ENCODE peak calls at places on chromosomes 5 and 9, in five cellular contexts. P, I, N, Z and H are unnamed samples.

GRCh38 chr5:111984044-111984443 is 227.1 kb upstream of the NREP start:
- DNase-seq in P (no peak), I (no peak), Z (no peak), N (peak), H (no peak)

GRCh38 chr9:129337287-129338140 is 159.5 kb upstream of the IER5L start:
- DNase-seq in I (no peak), N (no peak), Z (no peak), P (no peak), H (no peak)

GRCh38 chr5:52177193-52177592 is 610.5 kb upstream of the ITGA1 start:
- DNase-seq in Z (no peak), I (no peak), N (no peak), P (no peak), H (no peak)

GRCh38 chr9:135774794-135775525 is 73.0 kb downstream of the KCNT1 start:
- DNase-seq in I (no peak), P (no peak), N (no peak), Z (no peak), H (no peak)

GRCh38 chr5:174065528-174066189 is 20.2 kb downstream of the NSG2 start:
- DNase-seq in P (no peak), N (no peak), I (no peak), Z (peak), H (no peak)

GRCh38 chr5:96662725-96663513 is 743 bp downstream of the CAST start:
- DNase-seq in N (peak), P (peak), Z (peak), I (peak), H (peak)

GRCh38 chr9:137064027-137064879 is 6.1 kb downstream of the SAPCD2 start:
- DNase-seq in P (peak), I (no peak), N (peak), Z (peak), H (peak)

GRCh38 chr5:87136096-87136495 is 131.6 kb upstream of the RASA1 start:
- DNase-seq in P (no peak), N (no peak), I (no peak), Z (no peak), H (no peak)

GRCh38 chr9:38179965-38180364 is 110.9 kb upstream of the SHB start:
- DNase-seq in P (no peak), Z (no peak), N (no peak), I (no peak), H (no peak)

GRCh38 chr9:71250626-71251025 is 129.2 kb upstream of the TRPM3 start:
- DNase-seq in P (no peak), N (no peak), Z (no peak), I (no peak), H (no peak)

GRCh38 chr9:24436761-24437160 is 108.9 kb downstream of the IZUMO3 start:
- DNase-seq in I (no peak), N (no peak), P (no peak), Z (no peak), H (no peak)

GRCh38 chr9:34522091-34522887 is 501 bp downstream of the ENHO start:
- DNase-seq in N (no peak), Z (no peak), P (no peak), I (no peak), H (no peak)

GRCh38 chr5:10502578-10502977 is 60.9 kb downstream of the ROPN1L start:
- DNase-seq in Z (no peak), I (no peak), N (no peak), P (no peak), H (no peak)

GRCh38 chr5:136810198-136810823 is 445.0 kb upstream of the TRPC7 start:
- DNase-seq in P (no peak), I (no peak), Z (no peak), N (peak), H (no peak)

GRCh38 chr9:2610985-2611384 is 10.6 kb upstream of the VLDLR start:
- DNase-seq in Z (no peak), N (no peak), I (no peak), P (no peak), H (no peak)

GRCh38 chr5:19577882-19578281 is 410.1 kb downstream of the CDH18 start:
- DNase-seq in N (no peak), Z (no peak), P (no peak), I (no peak), H (no peak)

GRCh38 chr9:127311239-127311741 is 46.7 kb downstream of the GARNL3 start:
- DNase-seq in P (no peak), N (peak), Z (peak), I (peak), H (peak)

GRCh38 chr9:132768932-132769894 is 98.9 kb downstream of the GTF3C4 start:
- DNase-seq in Z (peak), N (peak), P (no peak), I (peak), H (peak)

GRCh38 chr5:115995351-115995750 is 33.1 kb downstream of the LVRN start:
- DNase-seq in P (no peak), I (no peak), N (no peak), Z (no peak), H (no peak)

GRCh38 chr5:58064799-58065198 is 395.1 kb downstream of the PLK2 start:
- DNase-seq in N (no peak), Z (no peak), P (no peak), I (no peak), H (no peak)

GRCh38 chr9:100927778-100928177 is 100.7 kb upstream of the PLPPR1 start:
- DNase-seq in N (no peak), P (no peak), I (no peak), Z (no peak), H (no peak)

GRCh38 chr5:27845248-27845647 is 806.9 kb upstream of the CDH9 start:
- DNase-seq in Z (no peak), P (no peak), I (no peak), N (peak), H (no peak)

GRCh38 chr9:112012026-112012902 is 115.7 kb downstream of the UGCG start:
- DNase-seq in N (peak), Z (peak), I (peak), P (peak), H (peak)

GRCh38 chr9:135324329-135324728 is 155.3 kb upstream of the PPP1R26 start:
- DNase-seq in I (no peak), N (no peak), P (no peak), Z (no peak), H (no peak)

GRCh38 chr9:129459550-129460322 is 161.2 kb downstream of the C9orf50 start:
- DNase-seq in P (no peak), I (no peak), N (no peak), Z (no peak), H (peak)

GRCh38 chr5:137560414-137560813 is 61.3 kb upstream of the SPOCK1 start:
- DNase-seq in N (no peak), P (no peak), I (no peak), Z (no peak), H (no peak)

GRCh38 chr9:35649431-35650340 is 1.0 kb downstream of the SIT1 start:
- DNase-seq in Z (no peak), I (no peak), N (no peak), P (no peak), H (peak)

GRCh38 chr9:35653611-35654010 is 2.9 kb upstream of the SIT1 start:
- DNase-seq in Z (no peak), I (no peak), P (no peak), N (no peak), H (no peak)

GRCh38 chr9:35652829-35653209 is 2.1 kb upstream of the SIT1 start:
- DNase-seq in P (no peak), N (no peak), Z (no peak), I (no peak), H (no peak)

GRCh38 chr9:35651964-35652828 is 1.5 kb upstream of the SIT1 start:
- DNase-seq in I (no peak), P (no peak), N (peak), Z (no peak), H (no peak)

GRCh38 chr9:35650341-35651158 is at the start of gene SIT1:
- DNase-seq in N (no peak), P (no peak), I (no peak), Z (no peak), H (peak)
- H3K4me3 ChIP-seq in N (no peak), P (no peak), I (no peak), Z (no peak), H (peak)

GRCh38 chr5:148857474-148857873 is 31.1 kb downstream of the ADRB2 start:
- DNase-seq in N (no peak), I (no peak), Z (no peak), P (no peak), H (no peak)
- H3K4me3 ChIP-seq in N (no peak), I (no peak), Z (no peak), P (no peak), H (no peak)

GRCh38 chr9:90969021-90969675 is 167.5 kb downstream of the SYK start:
- DNase-seq in N (no peak), P (no peak), I (no peak), Z (no peak), H (no peak)

GRCh38 chr9:90974007-90974406 is 172.4 kb downstream of the SYK start:
- DNase-seq in P (no peak), N (no peak), Z (no peak), I (no peak), H (peak)

GRCh38 chr9:90967171-90967570 is 165.6 kb downstream of the SYK start:
- DNase-seq in Z (no peak), N (no peak), I (no peak), P (no peak), H (no peak)

GRCh38 chr9:90972057-90972456 is 170.4 kb downstream of the SYK start:
- DNase-seq in P (no peak), N (no peak), Z (no peak), I (no peak), H (peak)

DNA sequence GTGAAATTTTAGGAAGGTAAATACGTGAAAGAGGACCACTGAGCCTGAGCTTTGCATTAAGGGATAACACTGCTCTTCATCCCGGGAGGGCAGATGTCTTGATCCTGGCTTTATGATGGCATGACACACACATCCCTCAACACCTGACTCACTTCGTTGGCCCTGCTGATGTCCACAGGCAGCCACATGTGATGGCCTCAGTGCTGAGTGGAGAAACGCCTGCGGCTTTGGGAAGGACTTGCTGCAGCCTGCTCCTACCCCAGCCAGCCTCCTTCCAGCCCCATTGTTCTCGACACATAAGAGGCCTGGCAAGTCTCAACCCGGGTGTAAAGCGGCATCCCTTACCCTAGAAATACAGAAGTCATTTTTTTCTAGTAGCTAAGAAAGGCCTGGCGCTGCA is 169.0 kb downstream of the SYK start:
- DNase-seq in N (no peak), I (no peak), P (no peak), Z (no peak), H (no peak)
- H3K4me3 ChIP-seq in N (no peak), I (no peak), P (no peak), Z (no peak), H (no peak)

DNA sequence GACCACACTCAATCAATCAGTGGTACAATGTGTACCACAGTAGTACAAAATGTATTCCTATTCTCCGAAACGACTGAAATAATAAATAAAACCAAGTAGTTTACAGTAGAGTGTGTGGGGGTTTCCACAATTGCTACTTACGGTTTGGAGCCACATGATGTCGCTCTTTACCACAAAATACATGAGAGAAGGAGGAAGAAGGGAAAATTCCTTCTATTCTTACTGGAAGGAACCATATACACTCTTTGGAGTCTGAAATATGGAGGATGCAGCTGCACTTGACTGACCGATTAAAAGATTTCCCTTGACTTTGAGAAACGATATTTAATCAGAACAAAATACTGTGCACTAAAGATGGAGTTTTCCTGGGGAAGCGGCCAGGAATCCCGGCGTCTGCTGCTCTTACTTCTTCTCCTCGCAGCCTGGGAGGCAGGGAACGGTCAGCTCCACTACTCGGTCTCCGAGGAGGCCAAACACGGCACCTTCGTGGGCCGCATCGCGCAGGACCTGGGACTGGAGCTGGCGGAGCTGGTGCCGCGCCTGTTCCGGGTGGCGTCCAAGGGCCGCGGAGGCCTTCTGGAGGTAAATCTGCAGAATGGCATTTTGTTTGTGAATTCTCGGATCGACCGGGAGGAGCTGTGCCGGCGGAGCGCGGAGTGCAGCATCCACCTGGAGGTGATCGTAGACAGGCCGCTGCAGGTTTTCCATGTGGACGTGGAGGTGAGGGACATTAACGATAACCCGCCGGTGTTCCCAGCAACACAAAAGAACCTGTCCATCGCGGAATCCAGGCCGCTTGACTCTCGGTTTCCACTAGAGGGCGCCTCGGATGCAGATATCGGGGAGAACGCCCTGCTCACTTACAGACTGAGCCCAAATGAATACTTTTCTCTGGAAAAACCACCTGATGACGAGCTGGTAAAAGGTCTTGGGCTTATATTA is at the start of gene PCDHA4:
- DNase-seq in N (peak), P (peak), Z (peak), I (peak), H (no peak)
- H3K4me3 ChIP-seq in N (peak), P (peak), Z (no peak), I (peak), H (no peak)

DNA sequence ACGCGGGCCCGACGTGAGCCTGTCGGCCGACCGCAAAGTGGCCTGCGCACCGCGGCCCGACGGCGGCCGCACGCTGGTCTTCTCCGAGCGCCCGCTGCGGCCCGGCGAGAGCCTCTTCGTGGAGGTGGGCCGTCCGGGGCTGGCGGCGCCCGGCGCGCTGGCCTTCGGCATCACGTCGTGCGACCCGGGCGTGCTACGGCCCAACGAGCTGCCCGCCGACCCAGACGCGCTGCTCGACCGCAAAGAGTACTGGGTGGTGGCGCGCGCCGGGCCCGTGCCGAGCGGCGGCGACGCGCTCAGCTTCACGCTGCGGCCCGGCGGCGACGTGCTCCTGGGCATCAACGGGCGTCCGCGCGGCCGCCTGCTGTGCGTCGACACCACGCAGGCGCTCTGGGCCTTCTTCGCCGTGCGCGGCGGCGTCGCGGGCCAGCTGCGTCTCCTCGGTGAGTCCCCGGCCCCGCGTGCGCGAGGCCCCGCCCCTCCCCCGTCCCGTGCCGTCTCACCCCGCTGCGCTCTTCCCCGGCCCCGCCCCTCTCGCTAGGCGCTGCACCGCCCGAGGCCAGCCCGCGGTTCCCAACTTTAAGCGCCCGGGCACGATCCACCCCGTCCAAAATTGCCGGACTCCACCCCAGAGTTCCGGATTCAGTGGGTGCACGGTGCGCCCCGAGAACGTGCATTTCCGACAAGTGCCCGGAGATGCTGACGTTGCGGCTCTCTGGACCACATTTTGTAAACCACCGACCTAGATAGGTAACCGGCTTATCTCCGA is 42.8 kb downstream of the NEURL1B start:
- DNase-seq in N (no peak), Z (no peak), I (no peak), P (no peak), H (no peak)
- H3K4me3 ChIP-seq in N (peak), Z (no peak), I (no peak), P (no peak), H (no peak)

GRCh38 chr9:1046639-1047604 is 3.2 kb upstream of the DMRT2 start:
- DNase-seq in P (no peak), N (no peak), Z (no peak), I (no peak), H (no peak)
- H3K4me3 ChIP-seq in P (peak), N (no peak), Z (no peak), I (no peak), H (no peak)

GRCh38 chr5:40622463-40623252 is 57.1 kb upstream of the PTGER4 start:
- DNase-seq in N (no peak), P (no peak), I (no peak), Z (no peak), H (no peak)
- H3K4me3 ChIP-seq in N (no peak), P (no peak), I (no peak), Z (no peak), H (no peak)

GRCh38 chr5:79241535-79241979 is 5.6 kb downstream of the JMY start:
- DNase-seq in I (no peak), N (peak), Z (no peak), P (no peak), H (no peak)
- H3K4me3 ChIP-seq in I (no peak), N (no peak), Z (no peak), P (no peak), H (no peak)

GRCh38 chr9:13082796-13083195 is 196.7 kb downstream of the MPDZ start:
- DNase-seq in Z (no peak), I (no peak), P (no peak), N (no peak), H (no peak)
- H3K4me3 ChIP-seq in Z (no peak), I (no peak), P (no peak), N (no peak), H (no peak)